ENCODE peak calls at places on chromosome 16, in six cellular contexts. Y, Z, X, W, B and H are unnamed samples.

GRCh38 chr16:69906838-69907301 is 44.3 kb upstream of the CLEC18A start:
- DNase-seq in Y (no peak), Z (no peak), X (peak), W (no peak), B (no peak), H (no peak)

GRCh38 chr16:30666681-30667080 is 8.4 kb downstream of the FBRS start:
- DNase-seq in Y (no peak), Z (no peak), X (no peak), W (no peak), B (no peak), H (no peak)

GRCh38 chr16:89574681-89575246 is 794 bp upstream of the CPNE7 start:
- DNase-seq in Y (peak), Z (peak), X (no peak), W (no peak), B (peak), H (no peak)

GRCh38 chr16:89639385-89639784 is 18.1 kb downstream of the CHMP1A start:
- DNase-seq in Y (no peak), Z (no peak), X (no peak), W (no peak), B (no peak), H (no peak)

GRCh38 chr16:56833243-56833970 is 31.6 kb upstream of the SLC12A3 start:
- DNase-seq in Y (no peak), Z (no peak), X (no peak), W (no peak), B (no peak), H (no peak)

GRCh38 chr16:75566040-75566888 is at the start of gene GABARAPL2:
- DNase-seq in Y (peak), Z (peak), X (no peak), W (peak), B (peak), H (no peak)

GRCh38 chr16:66207864-66208226 is 158.6 kb upstream of the CDH5 start:
- DNase-seq in Y (no peak), Z (no peak), X (no peak), W (no peak), B (no peak), H (no peak)

GRCh38 chr16:88194397-88195020 is 188.2 kb upstream of the ZNF469 start:
- DNase-seq in Y (no peak), Z (no peak), X (no peak), W (no peak), B (no peak), H (no peak)

GRCh38 chr16:11836653-11837244 is 14.6 kb downstream of the RSL1D1 start:
- DNase-seq in Y (no peak), Z (no peak), X (peak), W (peak), B (no peak), H (no peak)

GRCh38 chr16:30185683-30186421 is 2.5 kb downstream of the CORO1A start:
- DNase-seq in Y (peak), Z (peak), X (no peak), W (no peak), B (peak), H (no peak)

GRCh38 chr16:54939537-54940278 is 9.0 kb downstream of the IRX5 start:
- DNase-seq in Y (no peak), Z (no peak), X (no peak), W (peak), B (no peak), H (no peak)

GRCh38 chr16:85641305-85641704 is 28.2 kb downstream of the GSE1 start:
- DNase-seq in Y (no peak), Z (no peak), X (no peak), W (no peak), B (no peak), H (no peak)

GRCh38 chr16:88784074-88784855 is 755 bp downstream of the PIEZO1 start:
- DNase-seq in Y (no peak), Z (peak), X (no peak), W (peak), B (no peak), H (no peak)

GRCh38 chr16:86634290-86634689 is 55.9 kb downstream of the FOXL1 start:
- DNase-seq in Y (no peak), Z (no peak), X (no peak), W (no peak), B (no peak), H (no peak)

GRCh38 chr16:24748242-24748641 is 18.8 kb downstream of the TNRC6A start:
- DNase-seq in Y (no peak), Z (no peak), X (peak), W (no peak), B (no peak), H (peak)

GRCh38 chr16:30030841-30031413 is at the start of gene TLCD3B:
- DNase-seq in Y (no peak), Z (no peak), X (no peak), W (peak), B (no peak), H (no peak)

GRCh38 chr16:65540913-65541312 is 419.1 kb upstream of the CDH11 start:
- DNase-seq in Y (no peak), Z (no peak), X (no peak), W (no peak), B (no peak), H (no peak)

GRCh38 chr16:30350134-30350871 is 4.8 kb downstream of the CD2BP2 start:
- DNase-seq in Y (peak), Z (no peak), X (no peak), W (no peak), B (no peak), H (no peak)

GRCh38 chr16:22274916-22275315 is 22.3 kb upstream of the POLR3E start:
- DNase-seq in Y (no peak), Z (no peak), X (no peak), W (no peak), B (no peak), H (no peak)

GRCh38 chr16:70478912-70479341 is 24.5 kb downstream of the FCSK start:
- DNase-seq in Y (no peak), Z (no peak), X (no peak), W (no peak), B (no peak), H (no peak)

GRCh38 chr16:2713985-2714774 is 5.8 kb downstream of the PRSS27 start:
- DNase-seq in Y (no peak), Z (no peak), X (no peak), W (no peak), B (no peak), H (no peak)

GRCh38 chr16:17313085-17313611 is 157.6 kb downstream of the XYLT1 start:
- DNase-seq in Y (no peak), Z (no peak), X (no peak), W (no peak), B (no peak), H (no peak)

GRCh38 chr16:85392756-85393673 is 220.1 kb upstream of the GSE1 start:
- DNase-seq in Y (no peak), Z (peak), X (no peak), W (no peak), B (peak), H (no peak)

GRCh38 chr16:66472961-66473610 is 46.0 kb downstream of the BEAN1 start:
- DNase-seq in Y (no peak), Z (no peak), X (no peak), W (no peak), B (no peak), H (no peak)

GRCh38 chr16:57894390-57895080 is 76.4 kb downstream of the CNGB1 start:
- DNase-seq in Y (no peak), Z (no peak), X (no peak), W (no peak), B (no peak), H (no peak)

GRCh38 chr16:77273815-77274214 is 74.6 kb downstream of the SYCE1L start:
- DNase-seq in Y (no peak), Z (no peak), X (no peak), W (no peak), B (no peak), H (no peak)

GRCh38 chr16:11253009-11253994 is 2.7 kb downstream of the SOCS1 start:
- DNase-seq in Y (no peak), Z (no peak), X (no peak), W (no peak), B (no peak), H (no peak)

GRCh38 chr16:70563571-70563970 is 40.0 kb downstream of the SF3B3 start:
- DNase-seq in Y (no peak), Z (no peak), X (no peak), W (no peak), B (no peak), H (no peak)

GRCh38 chr16:56451753-56452689 is 667 bp downstream of the OGFOD1 start:
- DNase-seq in Y (no peak), Z (no peak), X (peak), W (peak), B (no peak), H (no peak)

GRCh38 chr16:62077998-62078397 is 41.8 kb upstream of the CDH8 start:
- DNase-seq in Y (no peak), Z (no peak), X (no peak), W (peak), B (no peak), H (no peak)